ENCODE peak calls at places on chromosome 15, in six cellular contexts. N is HEK293T, S is IMR-90, T is HepG2, O is GM12878, Y is K562. Q is an unnamed sample.

GRCh38 chr15:41936649-41937567 is 35.4 kb downstream of the EHD4 start:
- DNase-seq in N (no peak), S (peak), T (no peak), O (no peak), Y (no peak), Q (no peak)

GRCh38 chr15:82301296-82302016 is 38.8 kb downstream of the SAXO2 start:
- DNase-seq in N (no peak), S (no peak), T (no peak), O (no peak), Y (no peak), Q (no peak)

GRCh38 chr15:25171856-25172687 is 217.3 kb downstream of the SNRPN start:
- DNase-seq in N (no peak), S (no peak), T (no peak), O (no peak), Y (no peak), Q (no peak)

GRCh38 chr15:53305554-53305953 is 453.9 kb downstream of the WDR72 start:
- DNase-seq in N (no peak), S (no peak), T (no peak), O (no peak), Y (no peak), Q (peak)

GRCh38 chr15:99961011-99961441 is 227.8 kb upstream of the LYSMD4 start:
- DNase-seq in N (peak), S (no peak), T (no peak), O (no peak), Y (no peak), Q (peak)

GRCh38 chr15:62896969-62897486 is 145.5 kb upstream of the TPM1 start:
- DNase-seq in N (no peak), S (peak), T (peak), O (no peak), Y (peak), Q (peak)

GRCh38 chr15:25465835-25466234 is 27.0 kb upstream of the UBE3A start:
- DNase-seq in N (no peak), S (no peak), T (no peak), O (no peak), Y (no peak), Q (no peak)

GRCh38 chr15:85149460-85150129 is 167.9 kb downstream of the PDE8A start:
- DNase-seq in N (no peak), S (no peak), T (no peak), O (no peak), Y (no peak), Q (no peak)

GRCh38 chr15:38453971-38454686 is at the start of gene FAM98B:
- DNase-seq in N (peak), S (peak), T (peak), O (peak), Y (peak), Q (peak)

GRCh38 chr15:26260517-26261133 is 397.5 kb upstream of the ATP10A start:
- DNase-seq in N (peak), S (peak), T (peak), O (no peak), Y (peak), Q (peak)

GRCh38 chr15:73196113-73196512 is 143.8 kb downstream of the NEO1 start:
- DNase-seq in N (no peak), S (peak), T (no peak), O (no peak), Y (peak), Q (no peak)

GRCh38 chr15:86620636-86621349 is 541.1 kb downstream of the AGBL1 start:
- DNase-seq in N (no peak), S (no peak), T (peak), O (no peak), Y (no peak), Q (no peak)

GRCh38 chr15:42775431-42775830 is 38.5 kb upstream of the CDAN1 start:
- DNase-seq in N (no peak), S (no peak), T (no peak), O (no peak), Y (no peak), Q (no peak)

DNA sequence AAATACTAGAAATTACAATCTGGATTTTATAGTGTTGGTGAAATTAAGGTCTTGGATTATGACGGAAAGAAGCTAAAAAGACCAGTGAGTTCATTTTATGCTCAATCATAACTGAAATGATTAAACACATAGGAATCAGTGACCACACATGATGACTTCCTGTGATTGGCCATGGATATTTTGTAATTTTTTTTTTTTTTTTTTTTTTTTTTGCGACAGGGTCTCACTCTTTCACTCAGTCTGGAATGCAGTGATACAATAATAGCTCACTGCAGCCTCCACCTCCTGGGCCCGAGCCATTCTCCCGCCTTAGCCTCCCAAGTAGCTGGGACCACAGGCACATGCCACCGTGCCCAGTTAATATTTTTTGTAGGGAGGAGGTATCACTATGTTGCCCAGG is 47.4 kb downstream of the PAQR5 start:
- DNase-seq in N (no peak), S (peak), T (no peak), O (no peak), Y (no peak), Q (no peak)
- TF ChIP-seq BHLHE40 in N (no peak), S (no peak), T (no peak), O (no peak), Y (no peak), Q (no peak)

DNA sequence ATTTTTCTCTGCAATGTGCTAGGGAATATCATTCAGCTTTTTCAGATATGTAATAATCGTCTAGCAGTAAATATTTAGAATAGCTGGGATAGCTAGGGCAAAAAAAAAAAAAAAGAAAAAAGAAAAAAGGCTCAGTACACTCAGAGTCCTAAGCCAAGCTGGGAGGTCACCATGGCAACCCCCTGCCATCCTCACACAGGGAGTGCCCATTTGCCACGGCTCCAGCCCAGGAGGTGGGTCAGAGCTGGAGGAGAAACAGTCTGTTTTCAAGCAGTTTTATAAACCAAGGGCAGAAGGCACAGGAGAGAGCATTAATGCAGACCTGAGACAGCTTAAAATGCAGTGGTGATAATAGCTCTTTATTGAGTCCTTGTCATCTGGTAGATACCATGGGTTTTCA is 25.3 kb downstream of the PAQR5 start:
- DNase-seq in N (no peak), S (no peak), T (no peak), O (no peak), Y (no peak), Q (no peak)
- TF ChIP-seq BHLHE40 in N (no peak), S (no peak), T (no peak), O (no peak), Y (no peak), Q (no peak)

GRCh38 chr15:40340740-40341400 is at the start of gene CCDC9B:
- DNase-seq in N (peak), S (peak), T (peak), O (no peak), Y (peak), Q (peak)
- TF ChIP-seq BHLHE40 in N (no peak), S (peak), T (peak), O (no peak), Y (peak), Q (no peak)

GRCh38 chr15:98417346-98417745 is 231.0 kb upstream of the IGF1R start:
- DNase-seq in N (no peak), S (no peak), T (no peak), O (no peak), Y (no peak), Q (no peak)
- TF ChIP-seq BHLHE40 in N (no peak), S (no peak), T (no peak), O (no peak), Y (no peak), Q (no peak)